ENCODE peak calls at places on chromosomes 1 and 21, in five cellular contexts. One of them, this sample, is unnamed.

GRCh38 chr1:22472596-22472995 is 20.9 kb downstream of the ZBTB40 start:
- DNase-seq in aorta: no peak
- DNase-seq in kidney: no peak
- DNase-seq in heart right ventricle: peak
- DNase-seq in SJSA1: no peak
- DNase-seq in this sample: peak

GRCh38 chr1:76074321-76075187 is at the start of gene ST6GALNAC3:
- DNase-seq in heart right ventricle: peak
- DNase-seq in aorta: peak
- DNase-seq in SJSA1: peak
- DNase-seq in kidney: peak
- DNase-seq in this sample: no peak

GRCh38 chr1:107926436-107927080 is 38.4 kb downstream of the VAV3 start:
- DNase-seq in SJSA1: no peak
- DNase-seq in kidney: no peak
- DNase-seq in heart right ventricle: no peak
- DNase-seq in aorta: no peak
- DNase-seq in this sample: no peak

GRCh38 chr1:228955691-228956090 is 220.4 kb downstream of the RHOU start:
- DNase-seq in heart right ventricle: no peak
- DNase-seq in SJSA1: no peak
- DNase-seq in kidney: no peak
- DNase-seq in aorta: no peak
- DNase-seq in this sample: no peak

GRCh38 chr1:1013105-1013921 is at the start of gene ISG15:
- DNase-seq in heart right ventricle: peak
- DNase-seq in SJSA1: peak
- DNase-seq in aorta: peak
- DNase-seq in kidney: peak
- DNase-seq in this sample: no peak

GRCh38 chr1:111856411-111857135 is 100.9 kb downstream of the DDX20 start:
- DNase-seq in heart right ventricle: no peak
- DNase-seq in aorta: no peak
- DNase-seq in kidney: no peak
- DNase-seq in SJSA1: no peak
- DNase-seq in this sample: no peak

GRCh38 chr1:68231627-68232303 is 558 bp downstream of the WLS start:
- DNase-seq in aorta: peak
- DNase-seq in heart right ventricle: peak
- DNase-seq in SJSA1: peak
- DNase-seq in kidney: peak
- DNase-seq in this sample: no peak

GRCh38 chr1:47399138-47399840 is 16.8 kb upstream of the FOXE3 start:
- DNase-seq in kidney: no peak
- DNase-seq in aorta: no peak
- DNase-seq in heart right ventricle: no peak
- DNase-seq in SJSA1: no peak
- DNase-seq in this sample: no peak

GRCh38 chr1:180862305-180862704 is 50.4 kb upstream of the KIAA1614 start:
- DNase-seq in heart right ventricle: no peak
- DNase-seq in aorta: no peak
- DNase-seq in SJSA1: no peak
- DNase-seq in kidney: no peak
- DNase-seq in this sample: peak

GRCh38 chr1:23403355-23403734 is 21.2 kb downstream of the TCEA3 start:
- DNase-seq in heart right ventricle: no peak
- DNase-seq in kidney: no peak
- DNase-seq in aorta: no peak
- DNase-seq in SJSA1: no peak
- DNase-seq in this sample: no peak

GRCh38 chr1:66415326-66415725 is 118.6 kb upstream of the SGIP1 start:
- DNase-seq in kidney: no peak
- DNase-seq in heart right ventricle: no peak
- DNase-seq in SJSA1: no peak
- DNase-seq in aorta: no peak
- DNase-seq in this sample: no peak

GRCh38 chr1:148333875-148334338 is 149.2 kb downstream of the PPIAL4G start:
- DNase-seq in aorta: no peak
- DNase-seq in SJSA1: no peak
- DNase-seq in heart right ventricle: no peak
- DNase-seq in kidney: no peak
- DNase-seq in this sample: no peak

GRCh38 chr1:248164031-248164430 is 10.6 kb upstream of the OR2M2 start:
- DNase-seq in aorta: no peak
- DNase-seq in heart right ventricle: no peak
- DNase-seq in SJSA1: no peak
- DNase-seq in kidney: peak
- DNase-seq in this sample: no peak

GRCh38 chr1:19735419-19736127 is 64.1 kb downstream of the TMCO4 start:
- DNase-seq in heart right ventricle: peak
- DNase-seq in kidney: peak
- DNase-seq in SJSA1: peak
- DNase-seq in aorta: peak
- DNase-seq in this sample: peak

GRCh38 chr1:85479491-85479890 is 14.5 kb upstream of the DDAH1 start:
- DNase-seq in heart right ventricle: no peak
- DNase-seq in SJSA1: no peak
- DNase-seq in kidney: no peak
- DNase-seq in aorta: no peak
- DNase-seq in this sample: no peak

GRCh38 chr1:181174860-181175259 is 86.4 kb downstream of the IER5 start:
- DNase-seq in aorta: no peak
- DNase-seq in SJSA1: no peak
- DNase-seq in kidney: no peak
- DNase-seq in heart right ventricle: no peak
- DNase-seq in this sample: no peak

GRCh38 chr1:222068937-222069336 is 327.0 kb upstream of the DUSP10 start:
- DNase-seq in heart right ventricle: no peak
- DNase-seq in kidney: no peak
- DNase-seq in aorta: no peak
- DNase-seq in SJSA1: no peak
- DNase-seq in this sample: no peak

GRCh38 chr21:36647279-36648093 is 51.4 kb upstream of the SIM2 start:
- DNase-seq in aorta: no peak
- DNase-seq in heart right ventricle: peak
- DNase-seq in kidney: no peak
- DNase-seq in SJSA1: peak
- DNase-seq in this sample: no peak

GRCh38 chr1:107895403-107896181 is 69.4 kb downstream of the VAV3 start:
- DNase-seq in aorta: no peak
- DNase-seq in heart right ventricle: no peak
- DNase-seq in kidney: peak
- DNase-seq in SJSA1: no peak
- DNase-seq in this sample: no peak

GRCh38 chr1:89790592-89790991 is 30.2 kb upstream of the LRRC8D start:
- DNase-seq in aorta: no peak
- DNase-seq in kidney: no peak
- DNase-seq in SJSA1: no peak
- DNase-seq in heart right ventricle: no peak
- DNase-seq in this sample: no peak

GRCh38 chr1:107692580-107693345 is 272.2 kb downstream of the VAV3 start:
- DNase-seq in SJSA1: no peak
- DNase-seq in kidney: no peak
- DNase-seq in heart right ventricle: no peak
- DNase-seq in aorta: no peak
- DNase-seq in this sample: no peak

GRCh38 chr21:41764558-41765392 is 2.1 kb downstream of the RIPK4 start:
- DNase-seq in aorta: peak
- DNase-seq in heart right ventricle: no peak
- DNase-seq in SJSA1: no peak
- DNase-seq in kidney: peak
- DNase-seq in this sample: no peak

GRCh38 chr21:33281101-33281652 is 15.0 kb downstream of the IL10RB start:
- DNase-seq in kidney: no peak
- DNase-seq in SJSA1: no peak
- DNase-seq in aorta: no peak
- DNase-seq in heart right ventricle: no peak
- DNase-seq in this sample: no peak

GRCh38 chr1:20511518-20512428 is 3.8 kb upstream of the MUL1 start:
- DNase-seq in kidney: no peak
- DNase-seq in SJSA1: no peak
- DNase-seq in heart right ventricle: no peak
- DNase-seq in aorta: no peak
- DNase-seq in this sample: no peak

GRCh38 chr1:179253286-179253972 is 24.0 kb upstream of the ABL2 start:
- DNase-seq in SJSA1: no peak
- DNase-seq in heart right ventricle: no peak
- DNase-seq in aorta: no peak
- DNase-seq in kidney: no peak
- DNase-seq in this sample: peak

DNA sequence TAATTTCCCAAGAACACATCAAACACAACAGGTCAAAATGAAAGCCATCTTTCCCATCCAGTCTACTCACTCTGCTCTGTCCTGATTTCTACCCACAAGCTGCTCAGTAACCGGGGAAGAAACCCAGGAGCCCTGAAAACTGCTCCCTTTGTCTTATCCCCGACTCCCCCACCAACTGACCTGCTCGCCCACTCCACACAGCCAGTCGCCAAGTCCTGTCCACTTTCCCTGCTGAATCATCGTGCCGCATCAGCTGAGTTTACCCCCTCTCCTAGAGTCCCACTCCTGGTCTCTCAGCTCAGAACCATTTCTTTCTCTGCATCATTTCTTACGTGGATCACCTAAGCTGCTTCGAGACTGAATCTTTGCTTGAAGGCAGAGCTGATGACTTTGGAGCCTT is 11.2 kb upstream of the RCAN1 start:
- DNase-seq in aorta: no peak
- DNase-seq in SJSA1: no peak
- DNase-seq in kidney: no peak
- DNase-seq in heart right ventricle: no peak
- DNase-seq in this sample: no peak
- H3K4me3 ChIP-seq in aorta: no peak
- H3K4me3 ChIP-seq in SJSA1: no peak
- H3K4me3 ChIP-seq in kidney: no peak
- H3K4me3 ChIP-seq in heart right ventricle: no peak
- H3K4me3 ChIP-seq in this sample: no peak

GRCh38 chr1:62295921-62296451 is 23.2 kb downstream of the KANK4 start:
- DNase-seq in kidney: no peak
- DNase-seq in aorta: no peak
- DNase-seq in heart right ventricle: no peak
- DNase-seq in SJSA1: peak
- DNase-seq in this sample: peak
- H3K4me3 ChIP-seq in kidney: no peak
- H3K4me3 ChIP-seq in aorta: no peak
- H3K4me3 ChIP-seq in heart right ventricle: no peak
- H3K4me3 ChIP-seq in SJSA1: no peak
- H3K4me3 ChIP-seq in this sample: no peak

DNA sequence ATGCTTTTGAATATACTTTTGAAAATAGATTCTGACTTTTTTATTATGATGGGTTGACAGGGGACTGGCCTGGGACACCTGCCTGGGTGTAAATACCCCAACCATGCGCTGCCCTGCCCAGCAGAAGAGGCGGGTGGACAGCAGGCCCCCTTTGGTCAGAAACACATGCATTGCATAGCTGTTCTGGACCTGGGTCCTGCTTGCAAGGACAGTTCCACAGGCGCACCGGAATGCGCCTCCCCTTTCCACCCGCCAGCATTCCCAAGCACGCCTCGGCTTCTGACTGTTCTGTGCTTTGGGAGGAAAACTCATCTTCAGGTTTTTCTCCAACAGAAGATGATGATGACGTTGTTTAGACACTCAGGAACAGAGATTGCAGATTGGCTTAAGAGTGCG is 435 bp upstream of the ZNF678 start:
- DNase-seq in SJSA1: no peak
- DNase-seq in kidney: no peak
- DNase-seq in aorta: no peak
- DNase-seq in heart right ventricle: no peak
- DNase-seq in this sample: no peak
- H3K4me3 ChIP-seq in SJSA1: peak
- H3K4me3 ChIP-seq in kidney: peak
- H3K4me3 ChIP-seq in aorta: no peak
- H3K4me3 ChIP-seq in heart right ventricle: peak
- H3K4me3 ChIP-seq in this sample: peak

GRCh38 chr1:92301021-92301420 is 2.2 kb downstream of the RPAP2 start:
- DNase-seq in aorta: no peak
- DNase-seq in SJSA1: no peak
- DNase-seq in kidney: no peak
- DNase-seq in heart right ventricle: no peak
- DNase-seq in this sample: no peak
- H3K4me3 ChIP-seq in aorta: no peak
- H3K4me3 ChIP-seq in SJSA1: no peak
- H3K4me3 ChIP-seq in kidney: no peak
- H3K4me3 ChIP-seq in heart right ventricle: no peak
- H3K4me3 ChIP-seq in this sample: no peak

DNA sequence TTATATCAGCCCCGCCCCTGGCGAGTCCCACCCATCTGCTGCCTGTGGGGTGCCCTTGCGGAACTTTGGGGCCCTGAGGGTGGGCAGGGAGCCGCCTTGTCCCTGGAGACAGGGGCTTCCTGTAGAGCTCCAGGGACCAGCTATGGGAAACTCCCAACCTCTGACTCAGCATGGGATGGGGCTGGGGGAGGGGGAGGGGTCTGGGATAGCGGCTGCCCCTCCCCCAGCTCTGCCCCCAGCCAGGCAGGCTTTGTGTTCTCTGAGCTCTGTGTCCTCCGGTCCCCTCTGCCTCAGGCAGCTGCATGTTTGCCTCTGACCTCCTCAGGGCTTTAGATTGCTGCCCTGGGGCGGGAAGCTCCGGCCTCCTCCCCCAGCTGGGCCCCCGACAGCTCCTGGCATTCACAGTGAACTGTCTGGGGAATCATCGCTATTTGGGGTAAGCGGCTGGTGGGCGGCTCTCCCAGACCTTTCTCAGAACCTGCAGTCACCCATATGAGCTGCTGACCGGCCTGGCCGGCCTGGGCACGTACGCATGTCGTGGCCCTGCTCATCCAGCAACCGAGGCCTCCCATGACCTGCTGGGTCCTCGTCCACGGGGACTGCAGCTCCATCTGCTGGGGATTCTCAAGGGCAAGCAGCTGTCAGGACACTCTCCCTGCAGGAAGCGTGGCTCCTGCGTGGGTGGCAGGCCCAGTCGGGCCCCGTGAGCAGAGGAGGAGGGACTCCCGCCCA is 17.1 kb downstream of the ARHGEF16 start:
- DNase-seq in heart right ventricle: peak
- DNase-seq in aorta: peak
- DNase-seq in SJSA1: peak
- DNase-seq in kidney: peak
- DNase-seq in this sample: no peak
- H3K4me3 ChIP-seq in heart right ventricle: no peak
- H3K4me3 ChIP-seq in aorta: no peak
- H3K4me3 ChIP-seq in SJSA1: peak
- H3K4me3 ChIP-seq in kidney: no peak
- H3K4me3 ChIP-seq in this sample: no peak

DNA sequence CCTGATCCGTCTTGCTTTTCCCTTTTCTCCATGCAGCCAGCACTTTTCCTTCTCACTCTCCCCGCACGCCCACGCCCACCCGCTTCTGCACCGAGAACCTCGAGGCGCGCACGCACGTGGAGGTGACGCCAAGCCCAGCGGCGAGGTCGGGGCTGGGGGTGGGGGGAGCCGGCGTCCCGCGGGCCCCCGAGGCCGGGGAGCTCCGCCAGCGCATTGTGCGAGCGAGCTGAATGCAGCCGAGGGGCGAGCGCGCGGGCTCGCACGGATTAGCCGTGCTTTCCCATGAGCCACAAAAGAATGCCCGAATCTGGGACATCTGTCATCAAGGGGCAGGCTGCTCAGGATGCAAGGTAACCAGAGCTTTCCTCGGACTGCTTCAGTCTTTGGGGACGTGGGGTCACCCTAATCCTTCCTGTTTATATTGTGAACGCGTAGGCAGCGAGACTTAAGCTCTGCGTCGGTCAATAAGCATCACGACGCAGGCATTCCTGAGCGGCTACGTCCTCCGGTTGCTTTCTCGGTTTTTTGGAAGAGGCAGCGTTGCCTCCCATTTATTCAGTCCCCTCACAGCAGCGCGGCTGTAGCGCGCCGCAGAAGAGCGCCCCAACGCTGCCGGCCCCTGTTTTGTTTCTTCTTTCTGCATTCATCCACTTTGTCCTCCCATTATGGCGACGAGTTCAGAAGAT is 67.3 kb upstream of the AKT3 start:
- DNase-seq in kidney: peak
- DNase-seq in aorta: no peak
- DNase-seq in heart right ventricle: peak
- DNase-seq in SJSA1: peak
- DNase-seq in this sample: no peak
- H3K4me3 ChIP-seq in kidney: peak
- H3K4me3 ChIP-seq in aorta: peak
- H3K4me3 ChIP-seq in heart right ventricle: peak
- H3K4me3 ChIP-seq in SJSA1: peak
- H3K4me3 ChIP-seq in this sample: no peak

This sample was measured in LNCaP clone FGC.